ENCODE peak calls at places on chromosome 16, in seven cellular contexts. One of them, this sample, is unnamed.

GRCh38 chr16:67664258-67664657 is 2.3 kb downstream of the ENKD1 start:
- DNase-seq in glutamatergic neuron: peak
- DNase-seq in fibroblast of lung: no peak
- DNase-seq in WTC11: no peak
- DNase-seq in K562: no peak
- DNase-seq in thoracic aorta: no peak
- DNase-seq in heart left ventricle: no peak
- DNase-seq in this sample: no peak

GRCh38 chr16:27253526-27253930 is 15.0 kb downstream of the NSMCE1 start:
- DNase-seq in glutamatergic neuron: no peak
- DNase-seq in fibroblast of lung: peak
- DNase-seq in WTC11: no peak
- DNase-seq in K562: peak
- DNase-seq in thoracic aorta: no peak
- DNase-seq in heart left ventricle: no peak
- DNase-seq in this sample: no peak

GRCh38 chr16:78607465-78607864 is 508.0 kb downstream of the WWOX start:
- DNase-seq in glutamatergic neuron: no peak
- DNase-seq in fibroblast of lung: peak
- DNase-seq in WTC11: no peak
- DNase-seq in K562: no peak
- DNase-seq in thoracic aorta: no peak
- DNase-seq in heart left ventricle: no peak
- DNase-seq in this sample: no peak

GRCh38 chr16:29743827-29744531 is 1.8 kb downstream of the C16orf54 start:
- DNase-seq in glutamatergic neuron: no peak
- DNase-seq in fibroblast of lung: no peak
- DNase-seq in WTC11: no peak
- DNase-seq in K562: no peak
- DNase-seq in thoracic aorta: no peak
- DNase-seq in heart left ventricle: no peak
- DNase-seq in this sample: no peak

GRCh38 chr16:12168054-12169018 is 191.8 kb downstream of the SNX29 start:
- DNase-seq in glutamatergic neuron: no peak
- DNase-seq in fibroblast of lung: no peak
- DNase-seq in WTC11: no peak
- DNase-seq in K562: no peak
- DNase-seq in thoracic aorta: no peak
- DNase-seq in heart left ventricle: peak
- DNase-seq in this sample: no peak

GRCh38 chr16:11670171-11671131 is 2.2 kb downstream of the SNN start:
- DNase-seq in glutamatergic neuron: peak
- DNase-seq in fibroblast of lung: no peak
- DNase-seq in WTC11: no peak
- DNase-seq in K562: no peak
- DNase-seq in thoracic aorta: no peak
- DNase-seq in heart left ventricle: no peak
- DNase-seq in this sample: no peak

GRCh38 chr16:11665071-11665491 is 3.2 kb upstream of the SNN start:
- DNase-seq in glutamatergic neuron: peak
- DNase-seq in fibroblast of lung: no peak
- DNase-seq in WTC11: peak
- DNase-seq in K562: no peak
- DNase-seq in thoracic aorta: no peak
- DNase-seq in heart left ventricle: no peak
- DNase-seq in this sample: peak

GRCh38 chr16:87945351-87946042 is 5.7 kb upstream of the BANP start:
- DNase-seq in glutamatergic neuron: peak
- DNase-seq in fibroblast of lung: peak
- DNase-seq in WTC11: peak
- DNase-seq in K562: no peak
- DNase-seq in thoracic aorta: no peak
- DNase-seq in heart left ventricle: peak
- DNase-seq in this sample: no peak

GRCh38 chr16:84292032-84292431 is 2.6 kb upstream of the WFDC1 start:
- DNase-seq in glutamatergic neuron: no peak
- DNase-seq in fibroblast of lung: no peak
- DNase-seq in WTC11: no peak
- DNase-seq in K562: no peak
- DNase-seq in thoracic aorta: no peak
- DNase-seq in heart left ventricle: no peak
- DNase-seq in this sample: no peak

GRCh38 chr16:10098991-10099390 is 83.2 kb downstream of the GRIN2A start:
- DNase-seq in glutamatergic neuron: no peak
- DNase-seq in fibroblast of lung: no peak
- DNase-seq in WTC11: no peak
- DNase-seq in K562: no peak
- DNase-seq in thoracic aorta: no peak
- DNase-seq in heart left ventricle: no peak
- DNase-seq in this sample: no peak

GRCh38 chr16:84715854-84716253 is 16.1 kb downstream of the USP10 start:
- DNase-seq in glutamatergic neuron: no peak
- DNase-seq in fibroblast of lung: no peak
- DNase-seq in WTC11: no peak
- DNase-seq in K562: no peak
- DNase-seq in thoracic aorta: no peak
- DNase-seq in heart left ventricle: no peak
- DNase-seq in this sample: no peak

GRCh38 chr16:21101631-21102420 is 48.8 kb downstream of the DNAH3 start:
- DNase-seq in glutamatergic neuron: peak
- DNase-seq in fibroblast of lung: peak
- DNase-seq in WTC11: peak
- DNase-seq in K562: peak
- DNase-seq in thoracic aorta: no peak
- DNase-seq in heart left ventricle: peak
- DNase-seq in this sample: peak

DNA sequence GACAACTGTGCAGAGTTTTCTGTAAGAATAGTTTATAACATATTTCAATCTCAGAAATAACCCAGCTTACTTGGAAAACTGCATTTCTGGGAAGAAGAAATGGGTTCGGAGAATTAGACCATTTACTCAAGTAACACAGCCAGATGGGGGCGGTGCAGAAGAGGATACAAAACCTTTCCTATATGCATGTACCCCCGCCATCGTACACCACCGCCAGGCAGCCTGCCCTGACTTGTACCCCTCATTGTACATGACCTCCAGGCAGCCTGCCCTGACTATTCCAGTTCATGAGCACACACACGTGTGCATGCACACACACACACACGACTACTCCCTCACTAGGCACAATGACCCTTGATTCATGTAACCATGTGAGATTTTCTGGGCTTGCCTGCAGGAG is 154.0 kb downstream of the C16orf78 start:
- DNase-seq in glutamatergic neuron: no peak
- DNase-seq in fibroblast of lung: peak
- DNase-seq in WTC11: no peak
- DNase-seq in K562: peak
- DNase-seq in thoracic aorta: no peak
- DNase-seq in heart left ventricle: no peak
- DNase-seq in this sample: no peak
- TF ChIP-seq CTCF in glutamatergic neuron: no peak
- TF ChIP-seq CTCF in fibroblast of lung: no peak
- TF ChIP-seq CTCF in WTC11: no peak
- TF ChIP-seq CTCF in K562: peak
- TF ChIP-seq CTCF in thoracic aorta: no peak
- TF ChIP-seq CTCF in heart left ventricle: no peak
- TF ChIP-seq CTCF in this sample: no peak

DNA sequence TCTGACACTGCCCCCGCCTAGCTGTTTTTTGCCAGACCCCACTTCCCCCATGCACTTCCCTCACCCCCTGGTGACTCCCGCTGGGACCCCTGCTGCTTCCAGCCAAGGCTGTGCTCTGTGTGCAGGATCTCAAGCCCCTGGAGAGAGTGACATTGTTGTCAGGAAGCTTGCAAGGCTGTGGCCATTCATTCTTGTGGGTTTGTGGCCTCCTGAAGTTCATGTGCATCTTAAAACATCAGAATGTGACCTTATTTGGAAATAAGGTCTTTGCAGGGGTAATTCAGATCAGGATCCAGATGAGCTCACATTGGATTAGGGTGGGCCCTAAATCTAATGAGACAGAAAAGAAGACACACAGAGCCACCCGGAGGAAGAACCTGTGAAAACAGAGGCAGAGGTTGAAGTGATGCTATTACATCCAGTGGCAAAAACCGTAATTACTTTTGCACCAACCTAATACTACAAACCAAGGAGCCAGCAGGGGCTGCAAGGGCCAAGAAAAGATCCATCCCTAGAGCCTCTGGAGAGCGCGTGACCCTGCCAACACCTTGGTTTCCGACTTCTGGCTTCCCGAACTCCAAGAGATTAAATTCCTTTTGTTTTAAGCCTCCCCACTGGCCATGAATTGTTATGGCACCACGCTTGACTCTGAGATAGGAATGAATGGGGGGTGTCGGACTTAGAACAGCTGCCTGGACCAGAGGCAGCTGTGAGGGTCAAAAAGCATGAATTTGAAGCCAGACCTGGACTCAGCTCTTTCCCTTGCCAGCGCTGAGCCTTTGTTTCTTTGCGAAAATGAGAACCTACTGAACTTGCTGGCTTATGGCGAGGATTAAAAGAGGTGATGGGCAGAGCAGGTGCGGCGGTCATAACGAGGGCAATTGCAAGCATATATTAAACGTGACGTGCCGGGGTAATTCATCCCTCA is 75.5 kb downstream of the BMERB1 start:
- DNase-seq in glutamatergic neuron: no peak
- DNase-seq in fibroblast of lung: peak
- DNase-seq in WTC11: no peak
- DNase-seq in K562: no peak
- DNase-seq in thoracic aorta: no peak
- DNase-seq in heart left ventricle: no peak
- DNase-seq in this sample: peak
- TF ChIP-seq CTCF in glutamatergic neuron: no peak
- TF ChIP-seq CTCF in fibroblast of lung: no peak
- TF ChIP-seq CTCF in WTC11: no peak
- TF ChIP-seq CTCF in K562: no peak
- TF ChIP-seq CTCF in thoracic aorta: no peak
- TF ChIP-seq CTCF in heart left ventricle: no peak
- TF ChIP-seq CTCF in this sample: no peak

GRCh38 chr16:1763521-1764511 is 7.5 kb downstream of the NME3 start:
- DNase-seq in glutamatergic neuron: peak
- DNase-seq in fibroblast of lung: peak
- DNase-seq in WTC11: peak
- DNase-seq in K562: peak
- DNase-seq in thoracic aorta: no peak
- DNase-seq in heart left ventricle: no peak
- DNase-seq in this sample: no peak
- TF ChIP-seq CTCF in glutamatergic neuron: peak
- TF ChIP-seq CTCF in fibroblast of lung: peak
- TF ChIP-seq CTCF in WTC11: peak
- TF ChIP-seq CTCF in K562: peak
- TF ChIP-seq CTCF in thoracic aorta: no peak
- TF ChIP-seq CTCF in heart left ventricle: peak
- TF ChIP-seq CTCF in this sample: peak

GRCh38 chr16:55502801-55503366 is 6.0 kb upstream of the LPCAT2 start:
- DNase-seq in glutamatergic neuron: no peak
- DNase-seq in fibroblast of lung: peak
- DNase-seq in WTC11: no peak
- DNase-seq in K562: no peak
- DNase-seq in thoracic aorta: no peak
- DNase-seq in heart left ventricle: peak
- DNase-seq in this sample: no peak
- TF ChIP-seq CTCF in glutamatergic neuron: no peak
- TF ChIP-seq CTCF in fibroblast of lung: peak
- TF ChIP-seq CTCF in WTC11: no peak
- TF ChIP-seq CTCF in K562: no peak
- TF ChIP-seq CTCF in thoracic aorta: no peak
- TF ChIP-seq CTCF in heart left ventricle: peak
- TF ChIP-seq CTCF in this sample: no peak

GRCh38 chr16:57693539-57693938 is 1.1 kb upstream of the DRC7 start:
- DNase-seq in glutamatergic neuron: no peak
- DNase-seq in fibroblast of lung: no peak
- DNase-seq in WTC11: no peak
- DNase-seq in K562: no peak
- DNase-seq in thoracic aorta: no peak
- DNase-seq in heart left ventricle: no peak
- DNase-seq in this sample: no peak
- TF ChIP-seq CTCF in glutamatergic neuron: no peak
- TF ChIP-seq CTCF in fibroblast of lung: no peak
- TF ChIP-seq CTCF in WTC11: no peak
- TF ChIP-seq CTCF in K562: no peak
- TF ChIP-seq CTCF in thoracic aorta: no peak
- TF ChIP-seq CTCF in heart left ventricle: no peak
- TF ChIP-seq CTCF in this sample: no peak